ENCODE peak calls at places on chromosome 21, in four cellular contexts. E, N, Y and D are unnamed samples.
A peak's percentile ranks its signal among the peaks of the same experiment; 100 is the strongest.

GRCh38 chr21:28867401-28867800 is 125.3 kb downstream of the LTN1 start:
- DNase-seq in E (no peak), N (no peak), Y (no peak), D (no peak)

GRCh38 chr21:41431788-41432548 is 5.9 kb downstream of the MX1 start:
- DNase-seq in E (no peak), N (no peak), Y (no peak), D (no peak)

GRCh38 chr21:31351438-31351837 is 7.4 kb upstream of the TIAM1 start:
- DNase-seq in E (no peak), N (no peak), Y (no peak), D (peak; percentile 87)

GRCh38 chr21:44347911-44348451 is 5.4 kb upstream of the TRPM2 start:
- DNase-seq in E (no peak), N (peak; percentile 72), Y (no peak), D (no peak)

GRCh38 chr21:22993822-22994574 is 1995.8 kb downstream of the NCAM2 start:
- DNase-seq in E (no peak), N (no peak), Y (no peak), D (no peak)

GRCh38 chr21:42417533-42417932 is 13.8 kb downstream of the UBASH3A start:
- DNase-seq in E (no peak), N (no peak), Y (no peak), D (no peak)

GRCh38 chr21:28794341-28794970 is 198.2 kb downstream of the LTN1 start:
- DNase-seq in E (no peak), N (no peak), Y (no peak), D (no peak)

GRCh38 chr21:28523367-28523766 is 469.3 kb downstream of the LTN1 start:
- DNase-seq in E (no peak), N (no peak), Y (no peak), D (no peak)

GRCh38 chr21:35202431-35202830 is 153.3 kb upstream of the RUNX1 start:
- DNase-seq in E (no peak), N (no peak), Y (no peak), D (no peak)

GRCh38 chr21:39319814-39320332 is 6.4 kb upstream of the BRWD1 start:
- DNase-seq in E (no peak), N (no peak), Y (no peak), D (no peak)

GRCh38 chr21:45590726-45591618 is 48.7 kb upstream of the SLC19A1 start:
- DNase-seq in E (peak; percentile 61), N (no peak), Y (no peak), D (no peak)

GRCh38 chr21:45241357-45241756 is 46.3 kb downstream of the POFUT2 start:
- DNase-seq in E (no peak), N (no peak), Y (no peak), D (no peak)

GRCh38 chr21:28856588-28857250 is 136.0 kb downstream of the LTN1 start:
- DNase-seq in E (no peak), N (no peak), Y (no peak), D (no peak)

GRCh38 chr21:18244721-18245486 is at the start of gene CHODL:
- DNase-seq in E (no peak), N (no peak), Y (no peak), D (no peak)

GRCh38 chr21:44283953-44284352 is 1.7 kb upstream of the AIRE start:
- DNase-seq in E (no peak), N (no peak), Y (no peak), D (no peak)

GRCh38 chr21:34276711-34277425 is 86.9 kb upstream of the KCNE2 start:
- DNase-seq in E (peak; percentile 7), N (no peak), Y (no peak), D (no peak)

GRCh38 chr21:36388835-36389234 is 3.6 kb downstream of the CHAF1B start:
- DNase-seq in E (no peak), N (peak; percentile 30), Y (no peak), D (no peak)

GRCh38 chr21:36980280-36981048 is 14.0 kb upstream of the HLCS start:
- DNase-seq in E (peak; percentile 24), N (peak; percentile 32), Y (no peak), D (no peak)

GRCh38 chr21:40334159-40334558 is 466.9 kb downstream of the PCP4 start:
- DNase-seq in E (no peak), N (no peak), Y (no peak), D (no peak)

GRCh38 chr21:25307489-25307888 is 299.8 kb downstream of the MRPL39 start:
- DNase-seq in E (no peak), N (no peak), Y (peak; percentile 26), D (no peak)